ENCODE peak calls at places on chromosomes 4 and X, in eight cellular contexts. J, R, Y, K, D, G, X and N are unnamed samples.

GRCh38 chr4:188941524-188942109 is 802.4 kb downstream of the TRIML1 start:
- ATAC-seq in D (peak; percentile 96), X (no peak), R (no peak), J (peak; percentile 23), Y (no peak), K (no peak), G (no peak), N (peak; percentile 98)

GRCh38 chrX:38806054-38806389 is 4.8 kb downstream of the MID1IP1 start:
- ATAC-seq in D (no peak), X (no peak), G (no peak), R (no peak), J (no peak), Y (no peak), K (no peak), N (no peak)

GRCh38 chr4:71713611-71714203 is 70.2 kb downstream of the GC start:
- ATAC-seq in K (no peak), D (peak; percentile 72), X (no peak), J (no peak), Y (no peak), R (no peak), G (no peak), N (peak; percentile 61)

GRCh38 chr4:52619591-52619931 is 39.5 kb downstream of the USP46 start:
- ATAC-seq in X (peak; percentile 28), Y (no peak), G (no peak), J (no peak), R (no peak), D (no peak), K (no peak), N (no peak)

GRCh38 chr4:169260217-169260866 is 10.4 kb downstream of the SH3RF1 start:
- ATAC-seq in K (no peak), Y (no peak), G (no peak), D (no peak), J (no peak), X (no peak), R (no peak), N (peak; percentile 8)

GRCh38 chr4:120843840-120844527 is 78.5 kb downstream of the PRDM5 start:
- ATAC-seq in Y (no peak), G (peak; percentile 46), J (peak; percentile 96), D (peak; percentile 88), X (peak; percentile 53), R (no peak), K (peak; percentile 32), N (peak; percentile 83)

GRCh38 chrX:31397119-31397518 is 325.3 kb upstream of the FTHL17 start:
- ATAC-seq in J (no peak), Y (no peak), R (no peak), D (no peak), K (no peak), G (no peak), X (no peak), N (peak; percentile 81)

GRCh38 chr4:135824759-135825331 is 1623.3 kb upstream of the PABPC4L start:
- ATAC-seq in G (no peak), J (no peak), K (no peak), X (no peak), R (no peak), Y (no peak), D (no peak), N (no peak)

GRCh38 chr4:77801260-77801608 is 17.9 kb downstream of the CNOT6L start:
- ATAC-seq in X (no peak), Y (peak; percentile 68), R (peak; percentile 64), K (peak; percentile 56), D (peak; percentile 25), G (peak; percentile 68), J (peak; percentile 40), N (no peak)

GRCh38 chr4:168881754-168882153 is 128.3 kb downstream of the CBR4 start:
- ATAC-seq in R (no peak), Y (no peak), X (no peak), K (no peak), J (no peak), G (no peak), D (no peak), N (no peak)

GRCh38 chr4:170038232-170038631 is 12.0 kb upstream of the MFAP3L start:
- ATAC-seq in G (no peak), K (no peak), J (no peak), R (no peak), Y (no peak), D (no peak), X (no peak), N (no peak)

GRCh38 chr4:123418486-123418931 is 21.9 kb downstream of the SPRY1 start:
- ATAC-seq in Y (peak; percentile 41), R (no peak), K (no peak), G (no peak), D (peak; percentile 85), X (peak; percentile 68), J (peak; percentile 74), N (peak; percentile 98)

GRCh38 chr4:79855081-79855480 is 217.9 kb downstream of the ANTXR2 start:
- ATAC-seq in G (no peak), K (no peak), D (no peak), R (no peak), X (no peak), Y (no peak), J (no peak), N (no peak)

GRCh38 chrX:107766470-107767140 is 9.0 kb downstream of the TSC22D3 start:
- ATAC-seq in R (no peak), Y (no peak), K (no peak), X (peak; percentile 96), D (peak; percentile 80), J (peak; percentile 57), G (no peak), N (peak; percentile 16)

GRCh38 chr4:126396703-126397102 is 1081.9 kb downstream of the FAT4 start:
- ATAC-seq in K (no peak), X (no peak), Y (no peak), G (no peak), D (no peak), R (no peak), J (no peak), N (no peak)

GRCh38 chr4:151276787-151277557 is at the start of gene PRSS48:
- ATAC-seq in K (peak; percentile 45), X (peak; percentile 61), D (peak; percentile 95), Y (no peak), J (peak; percentile 90), R (no peak), G (no peak), N (peak; percentile 98)

GRCh38 chrX:108464604-108465003 is 25.0 kb downstream of the COL4A5 start:
- ATAC-seq in G (no peak), J (no peak), X (no peak), K (no peak), D (no peak), R (no peak), Y (no peak), N (no peak)

GRCh38 chrX:57289089-57289488 is 2.6 kb downstream of the FAAH2 start:
- ATAC-seq in G (no peak), J (no peak), Y (no peak), D (no peak), X (no peak), R (no peak), K (no peak), N (no peak)

GRCh38 chr4:152728343-152728742 is 48.5 kb upstream of the TMEM154 start:
- ATAC-seq in K (no peak), D (no peak), G (no peak), J (no peak), X (no peak), R (no peak), Y (no peak), N (no peak)

GRCh38 chr4:73133784-73134183 is 64.3 kb upstream of the COX18 start:
- ATAC-seq in J (no peak), R (no peak), X (no peak), K (no peak), D (no peak), Y (no peak), G (no peak), N (no peak)

GRCh38 chr4:149707862-149708261 is 107.8 kb downstream of the IQCM start:
- ATAC-seq in J (no peak), Y (no peak), D (peak; percentile 18), X (peak; percentile 59), G (no peak), R (no peak), K (no peak), N (no peak)

GRCh38 chr4:47567511-47567910 is 82.4 kb downstream of the ATP10D start:
- ATAC-seq in D (no peak), G (no peak), Y (no peak), K (no peak), X (no peak), R (no peak), J (no peak), N (no peak)

GRCh38 chr4:18042754-18043153 is 21.2 kb upstream of the LCORL start:
- ATAC-seq in Y (no peak), G (no peak), J (no peak), X (no peak), R (no peak), K (no peak), D (no peak), N (no peak)

GRCh38 chrX:21912220-21912619 is 28.3 kb upstream of the SMS start:
- ATAC-seq in X (no peak), G (no peak), R (no peak), D (no peak), K (no peak), J (no peak), Y (no peak), N (no peak)

GRCh38 chr4:154497901-154498300 is 6.3 kb upstream of the DCHS2 start:
- ATAC-seq in R (no peak), X (no peak), D (no peak), J (no peak), Y (no peak), K (no peak), G (no peak), N (no peak)

GRCh38 chr4:80767944-80768343 is 262.6 kb upstream of the BMP3 start:
- ATAC-seq in J (no peak), X (no peak), G (no peak), Y (no peak), R (no peak), D (peak; percentile 25), K (no peak), N (no peak)

GRCh38 chr4:41802590-41802989 is 54.1 kb upstream of the PHOX2B start:
- ATAC-seq in X (no peak), R (no peak), G (no peak), Y (no peak), D (no peak), K (no peak), J (no peak), N (no peak)